ENCODE peak calls at places on chromosomes 2 and 18, in six cellular contexts. P is WTC11, R is HCT116, U is HepG2, O is H1, N is GM12878. G is an unnamed sample.

GRCh38 chr18:50013363-50014138 is 181.4 kb downstream of the MYO5B start:
- DNase-seq in P (no peak), R (no peak), U (no peak), O (no peak), N (no peak), G (no peak)

GRCh38 chr2:219502618-219503017 is 3.9 kb downstream of the GMPPA start:
- DNase-seq in P (no peak), R (no peak), U (no peak), O (no peak), N (no peak), G (no peak)

GRCh38 chr2:206080927-206081326 is 5.0 kb downstream of the INO80D start:
- DNase-seq in P (no peak), R (no peak), U (no peak), O (no peak), N (no peak), G (no peak)

GRCh38 chr2:165898381-165898780 is 55.2 kb downstream of the TTC21B start:
- DNase-seq in P (no peak), R (no peak), U (no peak), O (no peak), N (no peak), G (no peak)

GRCh38 chr2:54535599-54536195 is 79.6 kb downstream of the SPTBN1 start:
- DNase-seq in P (no peak), R (no peak), U (no peak), O (no peak), N (no peak), G (no peak)

GRCh38 chr2:159600752-159601151 is 15.6 kb downstream of the BAZ2B start:
- DNase-seq in P (no peak), R (peak; percentile 80), U (peak; percentile 29), O (no peak), N (no peak), G (no peak)

GRCh38 chr2:203786912-203787311 is 80.5 kb downstream of the CD28 start:
- DNase-seq in P (no peak), R (no peak), U (peak; percentile 41), O (no peak), N (no peak), G (no peak)

GRCh38 chr2:231720292-231720691 is 12.0 kb downstream of the PTMA start:
- DNase-seq in P (no peak), R (no peak), U (no peak), O (no peak), N (no peak), G (no peak)

GRCh38 chr2:1137992-1138391 is 187.3 kb downstream of the SNTG2 start:
- DNase-seq in P (no peak), R (no peak), U (no peak), O (no peak), N (no peak), G (no peak)

GRCh38 chr2:176675557-176676256 is 406.5 kb downstream of the MTX2 start:
- DNase-seq in P (no peak), R (no peak), U (no peak), O (no peak), N (no peak), G (no peak)
- TF ChIP-seq ATF3 in P (no peak), R (no peak), U (no peak), O (no peak), N (no peak), G (no peak)

GRCh38 chr2:120862254-120863172 is 126.8 kb downstream of the GLI2 start:
- DNase-seq in P (no peak), R (no peak), U (no peak), O (no peak), N (no peak), G (no peak)
- TF ChIP-seq ATF3 in P (no peak), R (no peak), U (no peak), O (no peak), N (no peak), G (no peak)

DNA sequence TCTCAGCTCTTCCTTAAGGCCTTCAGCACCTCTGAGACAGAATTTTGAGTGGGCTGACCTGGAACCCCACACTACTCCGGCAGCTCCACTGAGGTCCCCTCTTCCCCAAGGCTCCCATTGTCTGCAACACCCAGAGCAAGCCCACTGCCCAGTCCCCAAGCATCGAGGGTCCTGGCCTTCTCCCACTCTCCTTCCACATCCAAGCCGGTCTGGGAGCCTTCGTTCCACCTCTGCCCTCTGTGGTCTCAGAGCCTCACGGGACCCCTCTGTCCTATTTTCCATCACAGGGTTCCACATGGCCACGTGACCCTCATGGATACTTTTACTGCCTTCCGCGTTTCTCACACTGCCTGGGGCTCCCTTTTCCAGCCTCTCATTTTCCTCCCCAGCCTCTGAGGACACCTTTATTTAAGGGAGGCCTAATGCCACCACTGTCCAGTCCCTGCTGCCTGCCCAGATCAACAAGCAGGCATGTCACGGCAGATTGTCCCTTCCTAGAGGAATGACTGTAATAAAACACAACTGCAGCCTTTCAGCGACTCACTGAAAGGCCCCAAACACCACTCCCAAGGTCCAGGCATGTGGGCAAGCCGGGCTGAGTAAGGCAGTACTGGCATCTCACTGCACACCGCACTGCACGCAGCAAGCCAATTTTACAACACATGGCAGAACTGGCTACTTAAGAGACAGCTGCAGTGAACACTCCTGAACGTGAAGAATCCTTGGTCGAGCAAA is 7.9 kb upstream of the SALL3 start:
- DNase-seq in P (no peak), R (no peak), U (no peak), O (no peak), N (no peak), G (no peak)
- TF ChIP-seq ATF3 in P (no peak), R (no peak), U (no peak), O (no peak), N (no peak), G (no peak)

DNA sequence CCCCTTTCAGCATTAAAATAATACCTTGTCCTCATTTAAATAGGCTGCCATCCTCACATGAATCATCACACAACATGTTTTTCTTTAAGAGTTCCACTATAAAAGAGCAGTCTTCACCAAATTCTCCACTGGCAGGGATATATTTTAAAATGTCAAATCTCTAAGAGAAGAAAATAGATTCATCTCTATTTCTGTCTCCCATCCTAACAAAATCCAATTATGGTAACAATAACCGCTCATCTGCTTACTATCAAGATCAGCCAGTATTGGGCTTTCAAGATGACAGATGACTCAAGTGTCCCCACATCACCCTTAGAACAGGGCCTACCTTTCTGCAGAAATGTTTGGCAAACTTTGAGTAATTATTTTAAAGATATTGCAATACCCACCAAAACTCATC is 114.7 kb downstream of the SCG2 start:
- DNase-seq in P (no peak), R (no peak), U (no peak), O (no peak), N (no peak), G (no peak)
- TF ChIP-seq ATF3 in P (no peak), R (no peak), U (no peak), O (no peak), N (no peak), G (no peak)

GRCh38 chr18:62399306-62399705 is 74.2 kb downstream of the TNFRSF11A start:
- DNase-seq in P (no peak), R (no peak), U (no peak), O (no peak), N (no peak), G (no peak)
- TF ChIP-seq ATF3 in P (no peak), R (no peak), U (no peak), O (no peak), N (no peak), G (no peak)

G was measured in K562.